ENCODE peak calls at places on chromosomes 3 and 15, in nine cellular contexts. M is stimulated activated CD4-positive, alpha-beta T cell treated with anti-CD3 and anti-CD28 coated beads, Interleukin-1b, Interleukin-23, amount 100 ng/mL, for 48 hours; Y is HCEC 1CT; U is HFFc6; P is endothelial cell; Q is H9; S is foreskin fibroblast; I is Peyer's patch; Z is NT2/D1. D is an unnamed sample.

GRCh38 chr3:106183762-106184391 is 315.1 kb upstream of the CBLB start:
- DNase-seq in M (no peak), Y (peak), I (no peak), Z (no peak), P (no peak), U (peak), S (peak), Q (no peak), D (no peak)

GRCh38 chr3:185979721-185980121 is 41.9 kb upstream of the TRA2B start:
- DNase-seq in Q (no peak), M (no peak), Y (no peak), U (no peak), Z (no peak), P (peak), S (no peak), I (no peak), D (no peak)

GRCh38 chr3:133258358-133258757 is 141.5 kb upstream of the BFSP2 start:
- DNase-seq in Z (no peak), U (no peak), Y (no peak), S (no peak), P (no peak), I (no peak), Q (no peak), M (no peak), D (no peak)

GRCh38 chr15:68739390-68740075 is 81.2 kb downstream of the ANP32A start:
- DNase-seq in Y (no peak), Z (no peak), U (no peak), S (no peak), I (no peak), M (no peak), P (no peak), Q (no peak), D (no peak)

GRCh38 chr3:185995352-185995751 is 57.5 kb upstream of the TRA2B start:
- DNase-seq in I (no peak), S (peak), M (no peak), Q (no peak), P (no peak), Z (no peak), U (peak), Y (peak), D (no peak)

GRCh38 chr15:38414351-38414750 is 39.6 kb upstream of the FAM98B start:
- DNase-seq in P (peak), Q (peak), U (peak), Y (peak), M (no peak), Z (peak), I (no peak), S (peak), D (peak)

GRCh38 chr15:56804908-56805307 is 71.6 kb upstream of the ZNF280D start:
- DNase-seq in Z (no peak), I (no peak), P (no peak), Y (no peak), M (no peak), U (no peak), Q (no peak), S (peak), D (no peak)

GRCh38 chr15:69035205-69035917 is 20.9 kb downstream of the NOX5 start:
- DNase-seq in Y (no peak), P (peak), I (peak), U (peak), Z (no peak), Q (peak), S (peak), M (peak), D (peak)

GRCh38 chr3:47907784-47908183 is 104.8 kb downstream of the DHX30 start:
- DNase-seq in Q (no peak), Y (no peak), M (no peak), S (no peak), Z (no peak), I (no peak), U (no peak), P (no peak), D (no peak)

GRCh38 chr3:10193692-10194327 is 29.1 kb downstream of the IRAK2 start:
- DNase-seq in S (no peak), Q (no peak), P (no peak), Z (no peak), U (no peak), Y (no peak), M (no peak), I (no peak), D (no peak)

GRCh38 chr15:39587910-39588530 is 7.1 kb downstream of the THBS1 start:
- DNase-seq in U (peak), I (no peak), Q (no peak), S (peak), Y (no peak), M (no peak), Z (no peak), P (no peak), D (no peak)

GRCh38 chr3:134709563-134710312 is 58.9 kb upstream of the KY start:
- DNase-seq in U (peak), P (no peak), S (no peak), Y (no peak), I (no peak), M (no peak), Z (no peak), Q (no peak), D (no peak)

GRCh38 chr15:100350434-100351226 is 8.9 kb upstream of the ADAMTS17 start:
- DNase-seq in I (no peak), Z (no peak), S (peak), Y (peak), Q (no peak), M (no peak), P (no peak), U (no peak), D (peak)

GRCh38 chr3:187669675-187670504 is at the start of gene SST:
- DNase-seq in I (no peak), S (peak), Y (peak), U (no peak), M (peak), Q (peak), P (peak), Z (peak), D (peak)

GRCh38 chr3:196215493-196215892 is 841 bp upstream of the SLC51A start:
- DNase-seq in I (no peak), M (no peak), Z (no peak), Y (no peak), S (no peak), U (no peak), P (no peak), Q (no peak), D (no peak)

GRCh38 chr3:157061271-157061670 is 98.7 kb downstream of the CCNL1 start:
- DNase-seq in P (no peak), I (no peak), Z (no peak), Q (no peak), U (no peak), Y (no peak), M (no peak), S (no peak), D (no peak)

GRCh38 chr15:65077981-65078352 is 1.4 kb downstream of the KBTBD13 start:
- DNase-seq in P (peak), Y (no peak), I (peak), M (peak), Q (peak), U (no peak), Z (no peak), S (peak), D (peak)

GRCh38 chr3:162610261-162610660 is 1113.7 kb downstream of the OTOL1 start:
- DNase-seq in S (no peak), Q (peak), I (no peak), M (no peak), Z (peak), U (no peak), Y (no peak), P (no peak), D (no peak)

GRCh38 chr3:129555616-129556357 is 12.8 kb downstream of the H1-8 start:
- DNase-seq in Q (no peak), S (no peak), U (no peak), Z (no peak), Y (no peak), M (no peak), P (no peak), I (no peak), D (no peak)

D was measured in stomach.